ENCODE peak calls at places on chromosome 18, in nine cellular contexts. P is GM10248, J is hepatocyte, E is Panc1, W is B cell, G is osteocyte, B is thoracic aorta, H is fibroblast of lung, Q is OCI-LY7. M is an unnamed sample.
A peak's percentile ranks its signal among the peaks of the same experiment; 100 is the strongest.

GRCh38 chr18:45324489-45325111 is 290.7 kb upstream of the SLC14A2 start:
- DNase-seq in P (no peak), J (peak; percentile 46), E (no peak), W (no peak), G (no peak), B (peak; percentile 13), H (peak; percentile 82), Q (no peak), M (no peak)

GRCh38 chr18:5543854-5544389 is at the start of gene EPB41L3:
- DNase-seq in P (no peak), J (peak; percentile 52), E (no peak), W (no peak), G (no peak), B (no peak), H (peak; percentile 54), Q (no peak), M (peak; percentile 13)

GRCh38 chr18:72820571-72820970 is 47.2 kb downstream of the NETO1 start:
- DNase-seq in P (no peak), J (no peak), E (no peak), W (no peak), G (no peak), B (no peak), H (no peak), Q (no peak), M (no peak)

GRCh38 chr18:23228102-23229051 is 93.1 kb downstream of the CABLES1 start:
- DNase-seq in P (peak; percentile 66), J (no peak), E (no peak), W (peak; percentile 56), G (no peak), B (no peak), H (peak; percentile 77), Q (peak; percentile 97), M (no peak)

GRCh38 chr18:29184654-29185053 is 1007.7 kb upstream of the CDH2 start:
- DNase-seq in P (no peak), J (no peak), E (no peak), W (no peak), G (no peak), B (no peak), H (peak; percentile 80), Q (no peak), M (no peak)

GRCh38 chr18:76234559-76234958 is 260.5 kb downstream of the ZNF516 start:
- DNase-seq in P (no peak), J (no peak), E (no peak), W (no peak), G (no peak), B (no peak), H (peak; percentile 10), Q (no peak), M (no peak)

GRCh38 chr18:45775241-45775676 is 50.2 kb upstream of the SIGLEC15 start:
- DNase-seq in P (peak; percentile 48), J (peak; percentile 52), E (no peak), W (peak; percentile 53), G (no peak), B (peak; percentile 18), H (peak; percentile 83), Q (no peak), M (no peak)

GRCh38 chr18:43524260-43524659 is 247.0 kb upstream of the SYT4 start:
- DNase-seq in P (no peak), J (no peak), E (no peak), W (no peak), G (no peak), B (no peak), H (no peak), Q (no peak), M (no peak)

GRCh38 chr18:23779696-23780303 is 90.5 kb downstream of the LAMA3 start:
- DNase-seq in P (no peak), J (peak; percentile 32), E (no peak), W (no peak), G (peak; percentile 60), B (no peak), H (peak; percentile 60), Q (no peak), M (no peak)

GRCh38 chr18:77138270-77138669 is 5.7 kb upstream of the MBP start:
- DNase-seq in P (no peak), J (no peak), E (no peak), W (no peak), G (no peak), B (no peak), H (no peak), Q (no peak), M (no peak)

GRCh38 chr18:76973512-76974302 is 151.3 kb downstream of the ZNF236 start:
- DNase-seq in P (no peak), J (no peak), E (no peak), W (no peak), G (no peak), B (no peak), H (no peak), Q (no peak), M (no peak)

GRCh38 chr18:69946608-69947155 is 991 bp downstream of the CD226 start:
- DNase-seq in P (no peak), J (no peak), E (no peak), W (no peak), G (no peak), B (no peak), H (no peak), Q (no peak), M (no peak)

GRCh38 chr18:33817096-33817495 is 239.1 kb downstream of the ASXL3 start:
- DNase-seq in P (no peak), J (no peak), E (no peak), W (no peak), G (no peak), B (no peak), H (peak; percentile 64), Q (no peak), M (no peak)

GRCh38 chr18:7170292-7170691 is 52.7 kb upstream of the LAMA1 start:
- DNase-seq in P (no peak), J (no peak), E (no peak), W (no peak), G (no peak), B (no peak), H (no peak), Q (no peak), M (no peak)

GRCh38 chr18:5464241-5464640 is 79.6 kb downstream of the EPB41L3 start:
- DNase-seq in P (no peak), J (no peak), E (no peak), W (no peak), G (no peak), B (no peak), H (no peak), Q (no peak), M (no peak)

GRCh38 chr18:596288-596881 is 403 bp upstream of the CLUL1 start:
- DNase-seq in P (peak; percentile 58), J (peak; percentile 86), E (no peak), W (peak; percentile 56), G (no peak), B (no peak), H (peak; percentile 11), Q (peak; percentile 61), M (peak; percentile 13)

GRCh38 chr18:60040966-60041365 is 141.2 kb downstream of the PMAIP1 start:
- DNase-seq in P (no peak), J (no peak), E (no peak), W (no peak), G (no peak), B (no peak), H (peak; percentile 37), Q (no peak), M (no peak)

GRCh38 chr18:57759650-57760049 is 43.5 kb downstream of the ATP8B1 start:
- DNase-seq in P (no peak), J (no peak), E (no peak), W (no peak), G (no peak), B (no peak), H (peak; percentile 42), Q (no peak), M (no peak)

GRCh38 chr18:68355637-68356036 is 359.3 kb downstream of the TMX3 start:
- DNase-seq in P (no peak), J (no peak), E (no peak), W (no peak), G (no peak), B (no peak), H (no peak), Q (no peak), M (no peak)
- TF ChIP-seq CTCF in P (no peak), J (no peak), E (no peak), W (no peak), G (no peak), B (no peak), H (no peak), Q (no peak), M (no peak)

DNA sequence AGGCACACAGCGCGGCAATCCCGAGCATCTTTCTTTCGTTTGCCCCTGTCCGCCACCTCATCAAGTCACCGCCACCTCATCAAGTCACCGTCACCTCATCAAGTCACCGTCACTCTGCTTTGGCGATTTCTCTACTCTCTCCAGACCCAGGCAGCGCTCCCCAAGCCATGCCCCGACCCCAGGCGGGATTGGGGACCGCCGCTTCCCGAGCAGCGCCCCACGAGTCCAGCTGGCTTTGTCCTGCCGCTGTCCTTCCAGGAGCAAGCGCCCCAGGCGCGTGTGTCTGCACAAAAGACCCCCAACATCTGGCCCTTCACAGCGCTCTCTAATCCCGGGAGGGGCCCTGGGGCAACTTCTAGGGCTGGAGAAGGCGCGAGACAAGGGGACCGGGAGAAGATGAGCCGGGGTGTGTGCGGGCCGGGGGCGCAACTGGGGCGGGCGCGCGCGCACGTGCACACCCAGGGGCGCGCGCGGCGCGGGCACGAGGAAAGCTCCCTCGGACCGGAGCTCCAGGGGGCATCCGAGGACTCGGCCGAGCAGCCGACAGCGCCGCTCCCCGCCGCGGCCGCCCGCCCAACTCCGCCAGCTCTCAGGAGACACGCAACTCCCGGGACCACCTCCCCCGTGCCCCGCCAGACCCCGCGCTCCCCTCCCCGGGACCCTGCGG is 630 bp upstream of the RNF152 start:
- DNase-seq in P (peak; percentile 38), J (peak; percentile 85), E (no peak), W (peak; percentile 16), G (peak; percentile 86), B (no peak), H (peak; percentile 48), Q (no peak), M (peak; percentile 55)
- TF ChIP-seq CTCF in P (no peak), J (peak; percentile 20), E (peak; percentile 5), W (no peak), G (peak; percentile 44), B (peak; percentile 16), H (no peak), Q (no peak), M (no peak)

DNA sequence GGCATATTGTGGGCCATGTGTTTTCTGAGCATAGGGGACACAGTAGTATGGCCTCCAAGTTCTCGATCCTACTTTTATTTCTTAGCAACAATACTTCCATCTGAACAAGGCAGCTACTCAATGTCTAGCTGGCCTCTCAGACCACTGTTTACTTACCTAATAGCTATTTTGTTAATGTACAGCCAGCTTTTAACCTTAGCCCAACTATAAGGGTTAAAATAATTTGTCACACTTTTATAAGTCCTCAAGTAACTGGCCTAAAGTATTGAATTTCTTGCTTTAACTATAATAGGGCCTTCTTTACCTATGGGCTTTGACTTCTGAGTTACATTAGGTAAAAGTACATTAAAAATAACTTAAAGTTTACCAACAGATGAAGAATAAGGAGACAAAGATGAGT is 117.4 kb downstream of the GAREM1 start:
- DNase-seq in P (no peak), J (no peak), E (no peak), W (no peak), G (no peak), B (no peak), H (no peak), Q (no peak), M (no peak)
- TF ChIP-seq CTCF in P (no peak), J (no peak), E (no peak), W (no peak), G (no peak), B (no peak), H (no peak), Q (no peak), M (no peak)

DNA sequence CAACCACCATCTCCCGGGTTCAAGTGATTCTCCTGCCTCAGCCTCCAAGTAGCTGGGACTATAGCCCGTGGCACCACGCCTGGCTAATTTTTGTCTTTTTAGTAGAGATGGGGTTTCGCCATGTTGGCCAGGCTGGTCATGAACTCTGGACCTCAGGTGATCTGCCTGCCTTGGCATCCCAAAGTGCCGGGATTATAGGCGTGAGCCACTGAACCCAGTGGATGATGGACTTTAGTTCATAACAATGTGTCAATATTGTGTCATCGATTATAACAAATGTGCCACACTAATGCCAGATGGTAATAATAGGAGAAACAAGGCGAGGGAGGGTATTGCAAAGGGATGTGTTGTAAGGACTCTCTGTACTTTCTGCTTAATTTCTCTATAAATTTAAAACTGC is 216.6 kb downstream of the ZBTB7C start:
- DNase-seq in P (no peak), J (no peak), E (no peak), W (no peak), G (no peak), B (no peak), H (no peak), Q (no peak), M (no peak)
- TF ChIP-seq CTCF in P (no peak), J (no peak), E (no peak), W (no peak), G (no peak), B (no peak), H (no peak), Q (no peak), M (no peak)